ENCODE peak calls at places on chromosome 4, in four cellular contexts. I is neuronal stem cell, L is mesenchymal stem cell, W is H1. B is an unnamed sample. For H3K36me3, the result is how much of the 10 kb centered on the place peaks cover.

GRCh38 chr4:150385606-150386005 is 196.3 kb upstream of the MAB21L2 start:
- DNase-seq in L (peak), I (no peak), W (no peak), B (peak)

GRCh38 chr4:37873383-37873782 is 17.5 kb upstream of the TBC1D1 start:
- DNase-seq in I (no peak), L (peak), W (no peak), B (peak)

GRCh38 chr4:91298156-91298700 is 1005.5 kb upstream of the GRID2 start:
- DNase-seq in I (no peak), L (no peak), W (no peak), B (no peak)

GRCh38 chr4:80202190-80202711 is 4.9 kb downstream of the PRDM8 start:
- DNase-seq in I (no peak), L (peak), W (peak), B (peak)

GRCh38 chr4:143089291-143089690 is 95.4 kb upstream of the USP38 start:
- DNase-seq in I (peak), L (no peak), W (no peak), B (no peak)

GRCh38 chr4:184968784-184969201 is 49.5 kb upstream of the HELT start:
- DNase-seq in I (no peak), L (no peak), W (no peak), B (peak)

GRCh38 chr4:128232719-128233118 is 54.9 kb downstream of the PGRMC2 start:
- DNase-seq in I (no peak), L (no peak), W (no peak), B (no peak)

GRCh38 chr4:183266386-183266785 is 53.7 kb downstream of the CLDN22 start:
- DNase-seq in W (no peak), I (no peak), L (peak), B (no peak)

GRCh38 chr4:141058739-141059507 is 74.3 kb downstream of the RNF150 start:
- DNase-seq in W (no peak), I (no peak), L (peak), B (no peak)

GRCh38 chr4:6200922-6201362 is 593 bp upstream of the JAKMIP1 start:
- DNase-seq in W (no peak), L (no peak), I (no peak), B (no peak)

GRCh38 chr4:148998719-148999118 is 556.5 kb upstream of the NR3C2 start:
- DNase-seq in L (peak), W (peak), I (peak), B (peak)

GRCh38 chr4:137129471-137130244 is 402.6 kb downstream of the PCDH18 start:
- DNase-seq in I (no peak), L (peak), W (no peak), B (no peak)

GRCh38 chr4:56971383-56971782 is 6.0 kb downstream of the NOA1 start:
- DNase-seq in I (no peak), L (no peak), W (no peak), B (no peak)

GRCh38 chr4:138406881-138407280 is 164.7 kb upstream of the SLC7A11 start:
- DNase-seq in W (no peak), I (no peak), L (peak), B (no peak)

GRCh38 chr4:152246659-152247058 is 289.2 kb downstream of the FBXW7 start:
- DNase-seq in W (no peak), I (no peak), L (no peak), B (no peak)

GRCh38 chr4:87409420-87409939 is 12.9 kb upstream of the NUDT9 start:
- DNase-seq in I (no peak), W (no peak), L (no peak), B (no peak)

GRCh38 chr4:75844151-75844662 is 58.0 kb downstream of the PPEF2 start:
- DNase-seq in L (peak), I (no peak), W (no peak), B (no peak)

GRCh38 chr4:137213372-137214173 is 318.7 kb downstream of the PCDH18 start:
- DNase-seq in W (no peak), I (no peak), L (no peak), B (no peak)

GRCh38 chr4:76898385-76898692 is 395 bp upstream of the SOWAHB start:
- DNase-seq in W (no peak), I (no peak), L (no peak), B (no peak)
- H3K9ac ChIP-seq in W (no peak), I (no peak), L (no peak), B (no peak)

DNA sequence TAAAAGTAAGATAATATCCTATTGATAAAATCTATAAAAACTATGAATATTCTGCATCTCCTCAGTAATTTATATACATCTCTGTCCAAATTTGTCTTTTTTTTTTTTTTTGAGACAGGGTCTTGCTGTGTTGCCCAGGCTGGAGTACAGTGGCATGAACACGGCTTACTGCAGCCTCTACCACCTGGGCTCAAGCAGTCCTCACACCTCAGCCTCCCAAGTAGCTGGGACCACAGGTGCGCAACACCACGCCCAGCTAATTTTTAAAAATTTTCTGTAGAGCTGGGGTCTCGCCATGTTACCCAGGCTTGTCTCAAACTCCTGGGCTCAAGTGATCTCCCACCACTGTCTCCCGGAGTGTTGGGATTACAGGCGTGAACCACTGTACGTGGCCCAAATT is 12.3 kb upstream of the SEC24D start:
- DNase-seq in W (no peak), I (no peak), L (no peak), B (no peak)
- H2BK12ac ChIP-seq in W (peak), I (no peak), L (no peak), B (no peak)

GRCh38 chr4:1744552-1744951 is 23.2 kb downstream of the TACC3 start:
- DNase-seq in W (no peak), L (no peak), I (no peak), B (no peak)
- H3K36me3 ChIP-seq in W (under half), L (under half), I (under half), B (under half)

GRCh38 chr4:73706811-73707210 is 33.6 kb upstream of the CXCL8 start:
- DNase-seq in I (no peak), W (no peak), L (no peak), B (no peak)

GRCh38 chr4:73709461-73710033 is 30.8 kb upstream of the CXCL8 start:
- DNase-seq in I (no peak), L (no peak), W (no peak), B (no peak)

GRCh38 chr4:73705721-73706120 is 34.6 kb upstream of the CXCL8 start:
- DNase-seq in W (no peak), I (no peak), L (no peak), B (no peak)

GRCh38 chr4:73707918-73708577 is 32.3 kb upstream of the CXCL8 start:
- DNase-seq in L (peak), W (no peak), I (no peak), B (peak)

DNA sequence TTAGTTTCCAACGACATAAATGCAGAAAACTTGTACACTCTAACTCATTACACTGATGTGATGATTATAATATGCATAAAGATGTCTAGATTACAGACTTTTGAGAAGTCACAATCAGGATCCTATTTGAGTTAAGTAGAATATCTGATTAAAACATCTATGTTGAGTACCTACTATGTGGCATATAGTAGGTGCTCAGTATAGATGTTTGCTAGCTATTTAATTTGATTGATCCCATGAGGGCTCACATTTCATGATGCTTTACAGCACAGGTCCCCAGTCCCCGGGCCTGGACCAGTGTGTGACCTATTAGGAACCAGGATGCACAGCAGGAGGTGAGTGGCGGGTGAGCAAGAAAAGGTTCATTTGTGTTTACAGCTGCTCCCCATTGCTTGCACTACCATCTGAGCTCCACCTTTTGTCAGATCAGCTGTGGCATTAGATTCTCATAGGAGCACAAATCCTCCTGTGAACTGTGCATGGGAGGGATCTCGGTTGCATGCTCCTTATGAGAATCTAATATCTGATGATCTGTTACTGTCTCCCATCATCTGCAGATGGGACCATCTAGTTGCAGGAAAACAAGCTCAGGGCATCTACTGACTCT is 33.0 kb upstream of the CXCL8 start:
- DNase-seq in L (no peak), W (no peak), I (no peak), B (no peak)
- H3K9ac ChIP-seq in L (no peak), W (no peak), I (no peak), B (no peak)

GRCh38 chr4:48967101-48967500 is 19.0 kb upstream of the CWH43 start:
- DNase-seq in W (no peak), I (no peak), L (no peak), B (no peak)
- H2BK12ac ChIP-seq in W (no peak), I (no peak), L (no peak), B (no peak)

B was measured in trophoblast cell.